ENCODE peak calls at places on chromosomes 6 and 20, in four cellular contexts. One of them, this sample, is unnamed.

GRCh38 chr6:91097316-91097878 is 510.5 kb upstream of the MAP3K7 start:
- DNase-seq in mesenchymal stem cell: no peak
- DNase-seq in H1: no peak
- DNase-seq in neuronal stem cell: no peak
- DNase-seq in this sample: no peak

GRCh38 chr20:38818113-38819065 is 12.9 kb downstream of the PPP1R16B start:
- DNase-seq in neuronal stem cell: no peak
- DNase-seq in mesenchymal stem cell: no peak
- DNase-seq in H1: no peak
- DNase-seq in this sample: peak

GRCh38 chr6:154611241-154611640 is 100.8 kb upstream of the CNKSR3 start:
- DNase-seq in H1: no peak
- DNase-seq in neuronal stem cell: no peak
- DNase-seq in mesenchymal stem cell: no peak
- DNase-seq in this sample: no peak

GRCh38 chr6:37819802-37820712 is 530 bp downstream of the ZFAND3 start:
- DNase-seq in H1: peak
- DNase-seq in mesenchymal stem cell: peak
- DNase-seq in neuronal stem cell: no peak
- DNase-seq in this sample: peak

GRCh38 chr6:53349209-53349693 is 501 bp upstream of the ELOVL5 start:
- DNase-seq in neuronal stem cell: no peak
- DNase-seq in mesenchymal stem cell: no peak
- DNase-seq in H1: no peak
- DNase-seq in this sample: no peak

GRCh38 chr6:14365393-14365792 is 247.8 kb downstream of the CD83 start:
- DNase-seq in H1: no peak
- DNase-seq in mesenchymal stem cell: peak
- DNase-seq in neuronal stem cell: no peak
- DNase-seq in this sample: no peak

GRCh38 chr6:135812085-135812526 is 39.4 kb upstream of the PDE7B start:
- DNase-seq in H1: no peak
- DNase-seq in mesenchymal stem cell: peak
- DNase-seq in neuronal stem cell: no peak
- DNase-seq in this sample: no peak

GRCh38 chr6:96520039-96520850 is 1.4 kb upstream of the UFL1 start:
- DNase-seq in mesenchymal stem cell: peak
- DNase-seq in neuronal stem cell: no peak
- DNase-seq in H1: no peak
- DNase-seq in this sample: peak

GRCh38 chr6:85641522-85641915 is 1.2 kb downstream of the SYNCRIP start:
- DNase-seq in H1: no peak
- DNase-seq in mesenchymal stem cell: peak
- DNase-seq in neuronal stem cell: no peak
- DNase-seq in this sample: no peak

GRCh38 chr6:152034631-152035030 is 227.1 kb downstream of the ESR1 start:
- DNase-seq in neuronal stem cell: no peak
- DNase-seq in H1: no peak
- DNase-seq in mesenchymal stem cell: no peak
- DNase-seq in this sample: no peak

GRCh38 chr6:118580585-118581419 is 32.7 kb downstream of the PLN start:
- DNase-seq in neuronal stem cell: peak
- DNase-seq in mesenchymal stem cell: peak
- DNase-seq in H1: no peak
- DNase-seq in this sample: peak

GRCh38 chr6:56669041-56669440 is 26.4 kb upstream of the DST start:
- DNase-seq in neuronal stem cell: no peak
- DNase-seq in H1: no peak
- DNase-seq in mesenchymal stem cell: no peak
- DNase-seq in this sample: no peak

GRCh38 chr6:154488802-154489437 is 21.6 kb downstream of the CNKSR3 start:
- DNase-seq in H1: no peak
- DNase-seq in mesenchymal stem cell: no peak
- DNase-seq in neuronal stem cell: no peak
- DNase-seq in this sample: no peak

GRCh38 chr6:166955121-166955864 is 1.1 kb downstream of the RNASET2 start:
- DNase-seq in neuronal stem cell: peak
- DNase-seq in mesenchymal stem cell: peak
- DNase-seq in H1: no peak
- DNase-seq in this sample: no peak

GRCh38 chr6:37820713-37821069 is 1.2 kb downstream of the ZFAND3 start:
- DNase-seq in mesenchymal stem cell: peak
- DNase-seq in H1: no peak
- DNase-seq in neuronal stem cell: no peak
- DNase-seq in this sample: no peak

GRCh38 chr6:154370545-154370944 is 13.9 kb upstream of the IPCEF1 start:
- DNase-seq in H1: no peak
- DNase-seq in mesenchymal stem cell: peak
- DNase-seq in neuronal stem cell: no peak
- DNase-seq in this sample: no peak

GRCh38 chr6:105319331-105319730 is 83.6 kb downstream of the PREP start:
- DNase-seq in neuronal stem cell: no peak
- DNase-seq in H1: no peak
- DNase-seq in mesenchymal stem cell: no peak
- DNase-seq in this sample: no peak

GRCh38 chr6:115000736-115001135 is 657.9 kb upstream of the HS3ST5 start:
- DNase-seq in mesenchymal stem cell: no peak
- DNase-seq in neuronal stem cell: no peak
- DNase-seq in H1: no peak
- DNase-seq in this sample: no peak

GRCh38 chr20:32789896-32790750 is 27.9 kb downstream of the DNMT3B start:
- DNase-seq in neuronal stem cell: peak
- DNase-seq in mesenchymal stem cell: peak
- DNase-seq in H1: peak
- DNase-seq in this sample: peak

GRCh38 chr6:129852257-129852858 is 8.8 kb downstream of the TMEM244 start:
- DNase-seq in mesenchymal stem cell: no peak
- DNase-seq in H1: no peak
- DNase-seq in neuronal stem cell: no peak
- DNase-seq in this sample: no peak

GRCh38 chr6:25472314-25472713 is 179.7 kb upstream of the SCGN start:
- DNase-seq in neuronal stem cell: no peak
- DNase-seq in mesenchymal stem cell: no peak
- DNase-seq in H1: no peak
- DNase-seq in this sample: no peak

GRCh38 chr6:149455028-149455732 is 29.6 kb downstream of the ZC3H12D start:
- DNase-seq in H1: no peak
- DNase-seq in mesenchymal stem cell: no peak
- DNase-seq in neuronal stem cell: no peak
- DNase-seq in this sample: no peak

GRCh38 chr6:149452062-149452939 is 32.5 kb downstream of the ZC3H12D start:
- DNase-seq in mesenchymal stem cell: no peak
- DNase-seq in neuronal stem cell: no peak
- DNase-seq in H1: no peak
- DNase-seq in this sample: no peak

GRCh38 chr6:149453597-149454340 is 31.0 kb downstream of the ZC3H12D start:
- DNase-seq in neuronal stem cell: no peak
- DNase-seq in H1: no peak
- DNase-seq in mesenchymal stem cell: no peak
- DNase-seq in this sample: no peak

GRCh38 chr6:149456311-149457021 is 28.3 kb downstream of the ZC3H12D start:
- DNase-seq in H1: no peak
- DNase-seq in neuronal stem cell: no peak
- DNase-seq in mesenchymal stem cell: no peak
- DNase-seq in this sample: no peak

GRCh38 chr6:149454405-149454848 is 30.4 kb downstream of the ZC3H12D start:
- DNase-seq in neuronal stem cell: no peak
- DNase-seq in H1: no peak
- DNase-seq in mesenchymal stem cell: peak
- DNase-seq in this sample: no peak
- H2BK15ac ChIP-seq in neuronal stem cell: no peak
- H2BK15ac ChIP-seq in H1: no peak
- H2BK15ac ChIP-seq in mesenchymal stem cell: no peak
- H2BK15ac ChIP-seq in this sample: no peak

DNA sequence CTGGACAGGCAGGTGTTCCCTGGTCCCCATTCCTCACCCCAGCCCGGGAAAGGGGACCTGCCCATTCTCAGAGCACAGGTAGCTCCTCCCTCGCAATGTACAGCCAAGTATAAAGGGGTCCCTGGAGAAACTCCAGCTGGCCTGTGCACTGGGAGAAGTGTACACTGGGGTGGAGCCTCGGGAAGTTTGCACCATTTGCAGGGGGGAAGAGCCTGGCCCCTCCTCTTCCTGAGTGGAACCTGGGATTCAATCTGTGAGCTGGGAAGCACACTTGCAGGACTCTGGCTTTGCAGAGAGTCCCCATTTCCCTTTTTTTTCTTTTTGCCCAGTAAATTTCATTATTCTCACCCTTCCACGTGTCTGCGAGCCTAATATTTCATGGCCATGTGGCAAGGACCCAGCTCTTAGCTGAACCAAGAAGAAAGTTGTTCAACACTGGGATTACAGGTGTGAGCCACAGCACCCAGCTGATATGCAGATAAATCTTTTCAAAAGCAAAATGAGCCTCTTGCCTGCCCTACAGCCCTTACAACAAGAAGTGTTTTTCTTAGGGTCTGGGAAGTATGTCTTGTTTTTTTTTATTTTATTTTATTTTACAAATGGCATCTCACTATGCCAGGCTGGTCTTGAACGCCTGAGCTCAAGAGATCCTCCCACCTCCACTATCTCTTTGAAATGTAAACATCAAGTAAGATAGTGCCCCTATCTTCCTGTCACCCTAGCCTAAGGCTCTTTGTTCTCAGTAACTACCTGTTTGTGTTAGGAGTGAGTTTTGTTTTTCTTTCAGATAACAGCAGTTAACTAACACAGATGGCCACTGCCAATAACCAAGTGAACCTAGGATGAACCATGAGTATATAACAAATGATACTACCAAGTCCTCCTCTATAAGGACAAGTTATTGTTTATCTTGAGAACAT is 9.3 kb upstream of the RNGTT start:
- DNase-seq in neuronal stem cell: no peak
- DNase-seq in mesenchymal stem cell: no peak
- DNase-seq in H1: no peak
- DNase-seq in this sample: no peak
- H2BK12ac ChIP-seq in neuronal stem cell: no peak
- H2BK12ac ChIP-seq in mesenchymal stem cell: no peak
- H2BK12ac ChIP-seq in H1: no peak
- H2BK12ac ChIP-seq in this sample: no peak

GRCh38 chr20:843908-844307 is 10.4 kb downstream of the FAM110A start:
- DNase-seq in neuronal stem cell: no peak
- DNase-seq in H1: no peak
- DNase-seq in mesenchymal stem cell: no peak
- DNase-seq in this sample: no peak

GRCh38 chr20:842547-842940 is 9.0 kb downstream of the FAM110A start:
- DNase-seq in mesenchymal stem cell: no peak
- DNase-seq in neuronal stem cell: no peak
- DNase-seq in H1: no peak
- DNase-seq in this sample: no peak

GRCh38 chr20:845226-845868 is 11.8 kb downstream of the FAM110A start:
- DNase-seq in H1: peak
- DNase-seq in mesenchymal stem cell: no peak
- DNase-seq in neuronal stem cell: no peak
- DNase-seq in this sample: no peak

GRCh38 chr20:845967-846893 is 12.7 kb downstream of the FAM110A start:
- DNase-seq in neuronal stem cell: no peak
- DNase-seq in H1: no peak
- DNase-seq in mesenchymal stem cell: no peak
- DNase-seq in this sample: no peak

GRCh38 chr20:844473-845225 is 11.1 kb downstream of the FAM110A start:
- DNase-seq in mesenchymal stem cell: peak
- DNase-seq in neuronal stem cell: peak
- DNase-seq in H1: peak
- DNase-seq in this sample: peak
- H2AFZ ChIP-seq in mesenchymal stem cell: peak
- H2AFZ ChIP-seq in neuronal stem cell: peak
- H2AFZ ChIP-seq in H1: peak
- H2AFZ ChIP-seq in this sample: no peak

GRCh38 chr20:45069261-45069660 is 31.7 kb downstream of the KCNS1 start:
- DNase-seq in H1: no peak
- DNase-seq in mesenchymal stem cell: peak
- DNase-seq in neuronal stem cell: no peak
- DNase-seq in this sample: no peak
- H2BK15ac ChIP-seq in H1: no peak
- H2BK15ac ChIP-seq in mesenchymal stem cell: no peak
- H2BK15ac ChIP-seq in neuronal stem cell: no peak
- H2BK15ac ChIP-seq in this sample: no peak

DNA sequence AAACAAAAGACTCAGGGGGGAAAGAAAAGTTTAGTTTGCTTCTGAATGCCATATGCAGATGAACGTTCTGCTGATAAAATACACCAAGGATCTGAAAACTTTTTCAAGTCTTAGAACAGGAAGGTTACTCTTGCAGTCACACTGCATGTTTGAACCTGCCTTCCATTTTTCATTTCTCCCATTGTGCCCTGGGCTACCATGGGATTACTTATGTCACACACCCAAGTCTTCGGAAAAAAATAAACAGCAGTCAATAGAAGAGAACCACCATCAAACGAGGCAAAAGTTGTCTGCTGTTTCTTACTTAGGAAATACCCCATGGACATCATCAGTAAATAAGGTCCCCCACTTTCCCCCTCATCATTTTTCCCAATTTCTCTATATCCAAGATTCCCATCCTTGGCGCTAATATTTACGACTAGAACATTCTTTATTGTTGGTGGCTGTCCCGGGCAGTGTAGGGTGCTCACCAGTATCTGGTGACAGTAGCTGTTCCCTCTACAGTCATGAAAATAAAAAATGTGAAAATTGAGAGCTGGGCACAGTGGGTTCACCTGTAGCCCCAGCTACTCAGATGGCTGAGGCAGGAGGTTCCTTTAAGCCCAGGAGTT is 202.5 kb downstream of the BCAS1 start:
- DNase-seq in neuronal stem cell: no peak
- DNase-seq in mesenchymal stem cell: no peak
- DNase-seq in H1: no peak
- DNase-seq in this sample: no peak
- H2BK12ac ChIP-seq in neuronal stem cell: no peak
- H2BK12ac ChIP-seq in mesenchymal stem cell: peak
- H2BK12ac ChIP-seq in H1: peak
- H2BK12ac ChIP-seq in this sample: no peak

This sample was measured in H9.